ENCODE peak calls at places on chromosomes 12 and 14, in five cellular contexts. One of them, this sample, is unnamed.

GRCh38 chr14:51458563-51458955 is 193.2 kb upstream of the FRMD6 start:
- DNase-seq in activated CD8-positive, alpha-beta memory T cell treated with anti-CD3 and anti-CD28 coated beads for 48 hours: no peak
- DNase-seq in midbrain: no peak
- DNase-seq in cardiac muscle cell: no peak
- DNase-seq in AG08396: peak; percentile 71
- DNase-seq in this sample: no peak

GRCh38 chr12:106098691-106099200 is 40.0 kb downstream of the NUAK1 start:
- DNase-seq in activated CD8-positive, alpha-beta memory T cell treated with anti-CD3 and anti-CD28 coated beads for 48 hours: no peak
- DNase-seq in midbrain: no peak
- DNase-seq in cardiac muscle cell: no peak
- DNase-seq in AG08396: no peak
- DNase-seq in this sample: no peak

GRCh38 chr14:55301722-55302121 is 30.5 kb downstream of the FBXO34 start:
- DNase-seq in activated CD8-positive, alpha-beta memory T cell treated with anti-CD3 and anti-CD28 coated beads for 48 hours: no peak
- DNase-seq in midbrain: no peak
- DNase-seq in cardiac muscle cell: peak; percentile 38
- DNase-seq in AG08396: peak; percentile 59
- DNase-seq in this sample: peak; percentile 92

GRCh38 chr14:56555921-56556570 is 23.6 kb upstream of the TMEM260 start:
- DNase-seq in activated CD8-positive, alpha-beta memory T cell treated with anti-CD3 and anti-CD28 coated beads for 48 hours: no peak
- DNase-seq in midbrain: peak; percentile 3
- DNase-seq in cardiac muscle cell: peak; percentile 65
- DNase-seq in AG08396: peak; percentile 18
- DNase-seq in this sample: peak; percentile 47

GRCh38 chr14:32038876-32039275 is 38.2 kb upstream of the ARHGAP5 start:
- DNase-seq in activated CD8-positive, alpha-beta memory T cell treated with anti-CD3 and anti-CD28 coated beads for 48 hours: no peak
- DNase-seq in midbrain: no peak
- DNase-seq in cardiac muscle cell: peak; percentile 15
- DNase-seq in AG08396: no peak
- DNase-seq in this sample: no peak

GRCh38 chr14:91897121-91897701 is 29.9 kb upstream of the TC2N start:
- DNase-seq in activated CD8-positive, alpha-beta memory T cell treated with anti-CD3 and anti-CD28 coated beads for 48 hours: no peak
- DNase-seq in midbrain: peak; percentile 69
- DNase-seq in cardiac muscle cell: peak; percentile 67
- DNase-seq in AG08396: peak; percentile 53
- DNase-seq in this sample: no peak

GRCh38 chr14:101367421-101368261 is 193.7 kb upstream of the DIO3 start:
- DNase-seq in activated CD8-positive, alpha-beta memory T cell treated with anti-CD3 and anti-CD28 coated beads for 48 hours: no peak
- DNase-seq in midbrain: no peak
- DNase-seq in cardiac muscle cell: no peak
- DNase-seq in AG08396: no peak
- DNase-seq in this sample: no peak

GRCh38 chr14:99327458-99328250 is 55.7 kb upstream of the BCL11B start:
- DNase-seq in activated CD8-positive, alpha-beta memory T cell treated with anti-CD3 and anti-CD28 coated beads for 48 hours: no peak
- DNase-seq in midbrain: no peak
- DNase-seq in cardiac muscle cell: no peak
- DNase-seq in AG08396: no peak
- DNase-seq in this sample: no peak

GRCh38 chr12:52496054-52496453 is 3.0 kb upstream of the KRT6A start:
- DNase-seq in activated CD8-positive, alpha-beta memory T cell treated with anti-CD3 and anti-CD28 coated beads for 48 hours: no peak
- DNase-seq in midbrain: no peak
- DNase-seq in cardiac muscle cell: peak; percentile 45
- DNase-seq in AG08396: no peak
- DNase-seq in this sample: no peak

GRCh38 chr14:85566603-85567002 is 36.7 kb downstream of the FLRT2 start:
- DNase-seq in activated CD8-positive, alpha-beta memory T cell treated with anti-CD3 and anti-CD28 coated beads for 48 hours: no peak
- DNase-seq in midbrain: no peak
- DNase-seq in cardiac muscle cell: peak; percentile 72
- DNase-seq in AG08396: peak; percentile 23
- DNase-seq in this sample: no peak

GRCh38 chr14:104240426-104241157 is 102.2 kb downstream of the KIF26A start:
- DNase-seq in activated CD8-positive, alpha-beta memory T cell treated with anti-CD3 and anti-CD28 coated beads for 48 hours: no peak
- DNase-seq in midbrain: no peak
- DNase-seq in cardiac muscle cell: no peak
- DNase-seq in AG08396: no peak
- DNase-seq in this sample: no peak

GRCh38 chr14:68643673-68644072 is 149.2 kb downstream of the ZFP36L1 start:
- DNase-seq in activated CD8-positive, alpha-beta memory T cell treated with anti-CD3 and anti-CD28 coated beads for 48 hours: no peak
- DNase-seq in midbrain: no peak
- DNase-seq in cardiac muscle cell: no peak
- DNase-seq in AG08396: no peak
- DNase-seq in this sample: no peak

GRCh38 chr12:106171117-106171750 is 32.5 kb upstream of the NUAK1 start:
- DNase-seq in activated CD8-positive, alpha-beta memory T cell treated with anti-CD3 and anti-CD28 coated beads for 48 hours: no peak
- DNase-seq in midbrain: no peak
- DNase-seq in cardiac muscle cell: no peak
- DNase-seq in AG08396: no peak
- DNase-seq in this sample: no peak

GRCh38 chr12:121388421-121388981 is 11.4 kb upstream of the RNF34 start:
- DNase-seq in activated CD8-positive, alpha-beta memory T cell treated with anti-CD3 and anti-CD28 coated beads for 48 hours: no peak
- DNase-seq in midbrain: no peak
- DNase-seq in cardiac muscle cell: peak; percentile 60
- DNase-seq in AG08396: peak; percentile 62
- DNase-seq in this sample: no peak

GRCh38 chr12:120119395-120119973 is 2.9 kb upstream of the RAB35 start:
- DNase-seq in activated CD8-positive, alpha-beta memory T cell treated with anti-CD3 and anti-CD28 coated beads for 48 hours: no peak
- DNase-seq in midbrain: no peak
- DNase-seq in cardiac muscle cell: no peak
- DNase-seq in AG08396: peak; percentile 47
- DNase-seq in this sample: no peak

GRCh38 chr14:75323571-75323970 is 44.9 kb downstream of the FOS start:
- DNase-seq in activated CD8-positive, alpha-beta memory T cell treated with anti-CD3 and anti-CD28 coated beads for 48 hours: no peak
- DNase-seq in midbrain: no peak
- DNase-seq in cardiac muscle cell: no peak
- DNase-seq in AG08396: no peak
- DNase-seq in this sample: no peak

GRCh38 chr12:73892181-73892580 is 645.5 kb upstream of the ATXN7L3B start:
- DNase-seq in activated CD8-positive, alpha-beta memory T cell treated with anti-CD3 and anti-CD28 coated beads for 48 hours: no peak
- DNase-seq in midbrain: no peak
- DNase-seq in cardiac muscle cell: peak; percentile 2
- DNase-seq in AG08396: no peak
- DNase-seq in this sample: no peak

GRCh38 chr12:91401190-91401589 is 218.6 kb upstream of the DCN start:
- DNase-seq in activated CD8-positive, alpha-beta memory T cell treated with anti-CD3 and anti-CD28 coated beads for 48 hours: no peak
- DNase-seq in midbrain: no peak
- DNase-seq in cardiac muscle cell: no peak
- DNase-seq in AG08396: no peak
- DNase-seq in this sample: no peak

GRCh38 chr12:97177482-97177881 is 270.4 kb downstream of the NEDD1 start:
- DNase-seq in activated CD8-positive, alpha-beta memory T cell treated with anti-CD3 and anti-CD28 coated beads for 48 hours: no peak
- DNase-seq in midbrain: no peak
- DNase-seq in cardiac muscle cell: no peak
- DNase-seq in AG08396: no peak
- DNase-seq in this sample: no peak

GRCh38 chr12:115709410-115710065 is 568.0 kb downstream of the MED13L start:
- DNase-seq in activated CD8-positive, alpha-beta memory T cell treated with anti-CD3 and anti-CD28 coated beads for 48 hours: no peak
- DNase-seq in midbrain: no peak
- DNase-seq in cardiac muscle cell: peak; percentile 72
- DNase-seq in AG08396: no peak
- DNase-seq in this sample: no peak

GRCh38 chr14:93993382-93993781 is 3.7 kb upstream of the CCDC197 start:
- DNase-seq in activated CD8-positive, alpha-beta memory T cell treated with anti-CD3 and anti-CD28 coated beads for 48 hours: no peak
- DNase-seq in midbrain: no peak
- DNase-seq in cardiac muscle cell: no peak
- DNase-seq in AG08396: no peak
- DNase-seq in this sample: no peak

GRCh38 chr12:100515956-100516355 is 42.3 kb downstream of the NR1H4 start:
- DNase-seq in activated CD8-positive, alpha-beta memory T cell treated with anti-CD3 and anti-CD28 coated beads for 48 hours: no peak
- DNase-seq in midbrain: no peak
- DNase-seq in cardiac muscle cell: no peak
- DNase-seq in AG08396: no peak
- DNase-seq in this sample: no peak

GRCh38 chr12:45959728-45960127 is 30.6 kb downstream of the SCAF11 start:
- DNase-seq in activated CD8-positive, alpha-beta memory T cell treated with anti-CD3 and anti-CD28 coated beads for 48 hours: no peak
- DNase-seq in midbrain: no peak
- DNase-seq in cardiac muscle cell: no peak
- DNase-seq in AG08396: no peak
- DNase-seq in this sample: no peak

GRCh38 chr12:94815958-94816357 is 165.6 kb upstream of the TMCC3 start:
- DNase-seq in activated CD8-positive, alpha-beta memory T cell treated with anti-CD3 and anti-CD28 coated beads for 48 hours: no peak
- DNase-seq in midbrain: no peak
- DNase-seq in cardiac muscle cell: no peak
- DNase-seq in AG08396: no peak
- DNase-seq in this sample: no peak

GRCh38 chr12:77847060-77847541 is 16.4 kb downstream of the NAV3 start:
- DNase-seq in activated CD8-positive, alpha-beta memory T cell treated with anti-CD3 and anti-CD28 coated beads for 48 hours: no peak
- DNase-seq in midbrain: no peak
- DNase-seq in cardiac muscle cell: peak; percentile 79
- DNase-seq in AG08396: no peak
- DNase-seq in this sample: no peak

GRCh38 chr14:35365130-35366047 is 39.2 kb downstream of the NFKBIA start:
- DNase-seq in activated CD8-positive, alpha-beta memory T cell treated with anti-CD3 and anti-CD28 coated beads for 48 hours: peak; percentile 39
- DNase-seq in midbrain: no peak
- DNase-seq in cardiac muscle cell: peak; percentile 76
- DNase-seq in AG08396: peak; percentile 87
- DNase-seq in this sample: peak; percentile 88

GRCh38 chr14:75487155-75487671 is 35.1 kb upstream of the BATF start:
- DNase-seq in activated CD8-positive, alpha-beta memory T cell treated with anti-CD3 and anti-CD28 coated beads for 48 hours: no peak
- DNase-seq in midbrain: no peak
- DNase-seq in cardiac muscle cell: no peak
- DNase-seq in AG08396: no peak
- DNase-seq in this sample: no peak

GRCh38 chr14:100686858-100687257 is 39.8 kb upstream of the DLK1 start:
- DNase-seq in activated CD8-positive, alpha-beta memory T cell treated with anti-CD3 and anti-CD28 coated beads for 48 hours: no peak
- DNase-seq in midbrain: no peak
- DNase-seq in cardiac muscle cell: no peak
- DNase-seq in AG08396: no peak
- DNase-seq in this sample: no peak

GRCh38 chr12:53078425-53079225 is 565 bp downstream of the SPRYD3 start:
- DNase-seq in activated CD8-positive, alpha-beta memory T cell treated with anti-CD3 and anti-CD28 coated beads for 48 hours: no peak
- DNase-seq in midbrain: no peak
- DNase-seq in cardiac muscle cell: no peak
- DNase-seq in AG08396: peak; percentile 30
- DNase-seq in this sample: no peak

GRCh38 chr14:89924224-89924623 is 30.3 kb downstream of the EFCAB11 start:
- DNase-seq in activated CD8-positive, alpha-beta memory T cell treated with anti-CD3 and anti-CD28 coated beads for 48 hours: no peak
- DNase-seq in midbrain: peak; percentile 13
- DNase-seq in cardiac muscle cell: no peak
- DNase-seq in AG08396: no peak
- DNase-seq in this sample: no peak

GRCh38 chr14:68691031-68691864 is 101.6 kb downstream of the ZFP36L1 start:
- DNase-seq in activated CD8-positive, alpha-beta memory T cell treated with anti-CD3 and anti-CD28 coated beads for 48 hours: no peak
- DNase-seq in midbrain: peak; percentile 32
- DNase-seq in cardiac muscle cell: no peak
- DNase-seq in AG08396: no peak
- DNase-seq in this sample: no peak

GRCh38 chr14:102759416-102759815 is 17.8 kb upstream of the TRAF3 start:
- DNase-seq in activated CD8-positive, alpha-beta memory T cell treated with anti-CD3 and anti-CD28 coated beads for 48 hours: no peak
- DNase-seq in midbrain: no peak
- DNase-seq in cardiac muscle cell: no peak
- DNase-seq in AG08396: peak; percentile 20
- DNase-seq in this sample: no peak

GRCh38 chr14:91416744-91417133 is 881 bp downstream of the CCDC88C start:
- DNase-seq in activated CD8-positive, alpha-beta memory T cell treated with anti-CD3 and anti-CD28 coated beads for 48 hours: no peak
- DNase-seq in midbrain: no peak
- DNase-seq in cardiac muscle cell: no peak
- DNase-seq in AG08396: no peak
- DNase-seq in this sample: peak; percentile 47

GRCh38 chr14:100603341-100604125 is 16.3 kb upstream of the BEGAIN start:
- DNase-seq in activated CD8-positive, alpha-beta memory T cell treated with anti-CD3 and anti-CD28 coated beads for 48 hours: no peak
- DNase-seq in midbrain: no peak
- DNase-seq in cardiac muscle cell: no peak
- DNase-seq in AG08396: no peak
- DNase-seq in this sample: no peak

GRCh38 chr12:129215436-129216025 is 362.3 kb downstream of the GLT1D1 start:
- DNase-seq in activated CD8-positive, alpha-beta memory T cell treated with anti-CD3 and anti-CD28 coated beads for 48 hours: no peak
- DNase-seq in midbrain: no peak
- DNase-seq in cardiac muscle cell: no peak
- DNase-seq in AG08396: no peak
- DNase-seq in this sample: no peak

GRCh38 chr12:104163631-104164030 is 25.6 kb upstream of the NFYB start:
- DNase-seq in activated CD8-positive, alpha-beta memory T cell treated with anti-CD3 and anti-CD28 coated beads for 48 hours: no peak
- DNase-seq in midbrain: no peak
- DNase-seq in cardiac muscle cell: no peak
- DNase-seq in AG08396: no peak
- DNase-seq in this sample: no peak

GRCh38 chr12:64181504-64182291 is 40.4 kb downstream of the KICS2 start:
- DNase-seq in activated CD8-positive, alpha-beta memory T cell treated with anti-CD3 and anti-CD28 coated beads for 48 hours: no peak
- DNase-seq in midbrain: peak; percentile 79
- DNase-seq in cardiac muscle cell: peak; percentile 92
- DNase-seq in AG08396: peak; percentile 78
- DNase-seq in this sample: no peak

GRCh38 chr14:47389520-47389919 is 285.9 kb downstream of the MDGA2 start:
- DNase-seq in activated CD8-positive, alpha-beta memory T cell treated with anti-CD3 and anti-CD28 coated beads for 48 hours: no peak
- DNase-seq in midbrain: no peak
- DNase-seq in cardiac muscle cell: no peak
- DNase-seq in AG08396: no peak
- DNase-seq in this sample: no peak

GRCh38 chr14:72595152-72595551 is 298.7 kb downstream of the DPF3 start:
- DNase-seq in activated CD8-positive, alpha-beta memory T cell treated with anti-CD3 and anti-CD28 coated beads for 48 hours: no peak
- DNase-seq in midbrain: no peak
- DNase-seq in cardiac muscle cell: no peak
- DNase-seq in AG08396: no peak
- DNase-seq in this sample: no peak

This sample was measured in erythroblast.